ENCODE peak calls at places on chromosomes 1 and 21, in eight cellular contexts. U, H, V, G, J, R, K and F are unnamed samples.

GRCh38 chr1:233424727-233425222 is 97.3 kb downstream of the MAP3K21 start:
- DNase-seq in U (no peak), K (no peak), R (no peak), J (no peak), H (no peak), V (no peak), G (no peak), F (peak)

GRCh38 chr1:112836642-112837041 is 119.4 kb downstream of the SLC16A1 start:
- DNase-seq in J (no peak), U (no peak), K (no peak), H (peak), R (no peak), G (no peak), V (no peak), F (no peak)

GRCh38 chr21:42676799-42677198 is 23.4 kb downstream of the PDE9A start:
- DNase-seq in R (no peak), U (no peak), K (no peak), G (no peak), H (no peak), V (no peak), J (no peak), F (no peak)

GRCh38 chr1:232905324-232906034 is 44.9 kb upstream of the NTPCR start:
- DNase-seq in G (peak), K (no peak), R (no peak), U (no peak), J (no peak), H (no peak), V (no peak), F (peak)

GRCh38 chr1:243421784-243422183 is 165.9 kb downstream of the SDCCAG8 start:
- DNase-seq in K (peak), H (peak), G (peak), R (peak), J (no peak), U (peak), V (no peak), F (peak)

GRCh38 chr1:33060579-33061083 is 20.3 kb upstream of the AZIN2 start:
- DNase-seq in G (peak), K (peak), H (no peak), V (peak), U (peak), R (no peak), J (no peak), F (no peak)

GRCh38 chr1:7220007-7220406 is 434.8 kb downstream of the CAMTA1 start:
- DNase-seq in R (no peak), K (no peak), U (no peak), J (no peak), G (no peak), V (no peak), H (no peak), F (no peak)

GRCh38 chr1:167412072-167412471 is 106.3 kb downstream of the CD247 start:
- DNase-seq in J (no peak), R (no peak), G (peak), K (no peak), H (no peak), V (no peak), U (no peak), F (no peak)

GRCh38 chr1:59136541-59137335 is 160.2 kb upstream of the FGGY start:
- DNase-seq in K (no peak), U (peak), G (peak), R (no peak), V (no peak), J (no peak), H (no peak), F (no peak)

GRCh38 chr1:196372896-196373536 is 235.2 kb downstream of the KCNT2 start:
- DNase-seq in U (peak), R (peak), V (no peak), G (peak), J (no peak), K (no peak), H (peak), F (peak)

GRCh38 chr1:121519042-121519755 is 334.4 kb downstream of the SRGAP2C start:
- DNase-seq in J (peak), H (peak), R (peak), G (peak), U (peak), K (peak), V (peak), F (no peak)

GRCh38 chr1:47694011-47694890 is 256.4 kb downstream of the FOXD2 start:
- DNase-seq in V (no peak), R (no peak), G (no peak), J (no peak), U (no peak), H (no peak), K (peak), F (no peak)

GRCh38 chr1:229863651-229864545 is 203.1 kb upstream of the GALNT2 start:
- DNase-seq in J (no peak), V (peak), G (peak), R (no peak), H (peak), U (no peak), K (peak), F (no peak)

GRCh38 chr1:32393136-32393535 is 1.1 kb downstream of the BSDC1 start:
- DNase-seq in K (no peak), R (no peak), J (no peak), H (no peak), G (no peak), U (no peak), V (no peak), F (no peak)

GRCh38 chr1:115714572-115715141 is 53.9 kb downstream of the CASQ2 start:
- DNase-seq in J (no peak), R (peak), U (no peak), V (no peak), G (no peak), H (no peak), K (peak), F (no peak)